ENCODE peak calls at places on chromosomes 1 and 21, in four cellular contexts. J is H1, N is K562, S is GM12878. W is an unnamed sample.

GRCh38 chr1:202249846-202250245 is 56.2 kb downstream of the LGR6 start:
- DNase-seq in S (no peak), N (no peak), J (no peak), W (no peak)

GRCh38 chr1:47175227-47175934 is 14.5 kb downstream of the PDZK1IP1 start:
- DNase-seq in S (no peak), J (no peak), N (peak), W (peak)

GRCh38 chr1:115506523-115507255 is 135.1 kb upstream of the VANGL1 start:
- DNase-seq in N (no peak), S (no peak), J (no peak), W (no peak)

GRCh38 chr1:231118704-231119453 is 43.0 kb upstream of the TRIM67 start:
- DNase-seq in S (no peak), J (no peak), N (no peak), W (no peak)

GRCh38 chr1:211370669-211371068 is 44.0 kb downstream of the TRAF5 start:
- DNase-seq in J (no peak), N (no peak), S (no peak), W (no peak)

GRCh38 chr1:52002038-52002917 is 11.8 kb upstream of the RAB3B start:
- DNase-seq in J (no peak), N (peak), S (peak), W (peak)

GRCh38 chr1:116428600-116428999 is 55.6 kb downstream of the ATP1A1 start:
- DNase-seq in N (no peak), J (no peak), S (no peak), W (no peak)

GRCh38 chr1:150778409-150778808 is 12.8 kb upstream of the CTSS start:
- DNase-seq in J (no peak), S (no peak), N (no peak), W (no peak)

GRCh38 chr1:156053770-156054499 is at the start of gene UBQLN4:
- DNase-seq in S (no peak), J (no peak), N (peak), W (peak)

GRCh38 chr1:47031059-47031458 is 7.6 kb downstream of the CYP4X1 start:
- DNase-seq in J (no peak), S (no peak), N (no peak), W (no peak)

GRCh38 chr1:226542623-226543103 is 5.9 kb upstream of the STUM start:
- DNase-seq in N (no peak), S (no peak), J (no peak), W (peak)

GRCh38 chr1:201216395-201217085 is 25.9 kb downstream of the IGFN1 start:
- DNase-seq in J (no peak), N (no peak), S (no peak), W (no peak)

GRCh38 chr21:35764586-35764985 is 295.7 kb downstream of the SETD4 start:
- DNase-seq in N (no peak), S (no peak), J (no peak), W (no peak)

GRCh38 chr1:204480515-204480914 is 14.1 kb downstream of the PIK3C2B start:
- DNase-seq in S (no peak), J (no peak), N (no peak), W (no peak)

GRCh38 chr1:50332941-50333594 is 90.2 kb downstream of the DMRTA2 start:
- DNase-seq in S (no peak), N (peak), J (peak), W (peak)

GRCh38 chr1:234780531-234781162 is 170.7 kb upstream of the IRF2BP2 start:
- DNase-seq in N (peak), S (no peak), J (no peak), W (no peak)

GRCh38 chr1:197268012-197268411 is at the start of gene CRB1:
- DNase-seq in J (no peak), N (no peak), S (no peak), W (no peak)

GRCh38 chr1:89904219-89904980 is 83.6 kb downstream of the LRRC8D start:
- DNase-seq in N (no peak), J (no peak), S (no peak), W (no peak)

GRCh38 chr1:228902781-228903572 is 167.7 kb downstream of the RHOU start:
- DNase-seq in S (no peak), J (no peak), N (no peak), W (peak)

GRCh38 chr1:154730986-154731489 is 123.1 kb upstream of the ADAR start:
- DNase-seq in N (no peak), S (no peak), J (no peak), W (no peak)

GRCh38 chr1:56908619-56909340 is 54.2 kb downstream of the C8A start:
- DNase-seq in J (no peak), N (no peak), S (no peak), W (peak)

GRCh38 chr1:7826363-7826762 is 26.5 kb downstream of the UTS2 start:
- DNase-seq in S (no peak), N (peak), J (no peak), W (no peak)

GRCh38 chr1:54289061-54289938 is 89.3 kb downstream of the MRPL37 start:
- DNase-seq in S (no peak), J (no peak), N (no peak), W (no peak)

GRCh38 chr1:54289939-54290233 is 89.9 kb downstream of the MRPL37 start:
- DNase-seq in S (no peak), N (no peak), J (no peak), W (no peak)

GRCh38 chr1:54291276-54292014 is 91.5 kb downstream of the MRPL37 start:
- DNase-seq in N (no peak), J (no peak), S (no peak), W (no peak)

GRCh38 chr1:54292015-54292739 is 92.2 kb downstream of the MRPL37 start:
- DNase-seq in N (no peak), S (no peak), J (no peak), W (no peak)

DNA sequence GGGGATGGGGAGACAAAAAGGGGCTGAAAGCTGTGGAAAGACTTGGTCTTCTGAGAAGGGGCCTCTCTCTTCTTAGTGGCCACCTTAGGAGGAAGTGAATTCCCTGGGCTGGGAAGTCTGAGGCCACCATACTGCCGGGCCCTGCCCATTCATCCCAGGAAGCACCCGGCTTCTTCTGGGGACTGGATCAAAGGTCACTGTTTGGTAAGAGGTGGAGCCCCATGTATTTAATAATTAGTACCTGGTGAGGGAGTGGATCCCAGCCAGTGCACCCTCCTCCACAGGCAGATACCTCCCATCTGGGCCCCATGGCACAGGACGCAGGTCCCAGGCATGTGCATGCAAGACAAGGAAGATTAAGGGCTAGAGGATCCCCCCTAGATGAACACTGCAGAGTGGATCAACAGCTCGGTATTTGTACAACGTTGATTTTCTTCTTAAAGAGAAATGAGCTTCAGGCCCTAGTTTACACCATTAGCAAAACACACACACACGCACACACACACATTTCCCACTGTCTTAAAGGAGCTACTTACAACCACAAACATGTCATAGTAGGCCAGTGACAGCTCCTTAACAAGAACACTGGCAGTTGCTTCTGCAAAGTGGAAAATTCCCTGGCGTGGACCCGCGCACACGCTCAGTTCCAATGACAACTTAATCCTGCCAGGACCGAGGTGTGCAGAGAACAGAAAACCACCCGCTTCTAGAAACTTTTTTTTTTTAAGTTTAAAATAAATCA is 90.6 kb downstream of the MRPL37 start:
- DNase-seq in J (no peak), N (no peak), S (no peak), W (peak)
- TF ChIP-seq YY1 in J (no peak), N (no peak), S (no peak), W (no peak)

GRCh38 chr1:161226759-161227158 is 899 bp downstream of the TOMM40L start:
- DNase-seq in J (no peak), N (peak), S (no peak), W (no peak)

GRCh38 chr1:161227196-161227871 is 1.5 kb downstream of the TOMM40L start:
- DNase-seq in J (no peak), N (peak), S (peak), W (peak)

GRCh38 chr1:161225534-161226319 is at the start of gene TOMM40L:
- DNase-seq in J (peak), N (peak), S (peak), W (peak)

GRCh38 chr1:161225178-161225533 is 704 bp upstream of the TOMM40L start:
- DNase-seq in S (no peak), J (no peak), N (no peak), W (peak)

DNA sequence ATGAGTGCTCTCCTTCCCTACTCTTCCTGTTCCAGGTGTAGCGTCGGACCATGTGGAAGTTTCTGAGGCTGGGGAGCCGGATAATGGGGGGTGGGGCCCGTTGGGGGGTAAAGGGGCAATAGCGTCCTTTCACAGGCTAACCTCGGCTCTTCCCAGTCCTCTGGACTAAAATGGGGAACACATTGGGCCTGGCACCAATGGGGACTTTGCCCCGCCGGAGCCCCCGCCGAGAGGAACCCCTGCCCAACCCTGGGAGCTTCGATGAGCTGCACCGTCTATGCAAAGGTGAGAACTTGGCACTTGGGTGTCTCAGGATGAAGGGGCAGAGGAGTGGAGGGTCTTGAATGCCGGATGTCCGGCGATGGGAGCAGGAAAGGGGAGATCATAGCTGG is 456 bp downstream of the TOMM40L start:
- DNase-seq in N (no peak), J (no peak), S (no peak), W (no peak)
- TF ChIP-seq KDM1A in N (no peak), J (no peak), S (no peak), W (no peak)

GRCh38 chr1:33725037-33725436 is 138.8 kb upstream of the HMGB4 start:
- DNase-seq in N (no peak), J (no peak), S (no peak), W (no peak)
- TF ChIP-seq YY1 in N (no peak), J (no peak), S (no peak), W (no peak)

GRCh38 chr1:6000444-6001288 is 8.4 kb upstream of the NPHP4 start:
- DNase-seq in J (no peak), N (no peak), S (no peak), W (no peak)
- TF ChIP-seq KDM1A in J (no peak), N (no peak), S (no peak), W (no peak)

GRCh38 chr21:44684483-44684882 is 2.5 kb upstream of the KRTAP12-1 start:
- DNase-seq in J (no peak), N (no peak), S (no peak), W (no peak)

GRCh38 chr21:44684077-44684476 is 2.1 kb upstream of the KRTAP12-1 start:
- DNase-seq in N (no peak), J (no peak), S (no peak), W (no peak)

GRCh38 chr21:44686000-44686781 is 4.2 kb upstream of the KRTAP12-1 start:
- DNase-seq in J (no peak), N (no peak), S (no peak), W (no peak)

GRCh38 chr21:44686843-44687561 is 5.0 kb upstream of the KRTAP12-1 start:
- DNase-seq in J (no peak), S (no peak), N (no peak), W (no peak)

DNA sequence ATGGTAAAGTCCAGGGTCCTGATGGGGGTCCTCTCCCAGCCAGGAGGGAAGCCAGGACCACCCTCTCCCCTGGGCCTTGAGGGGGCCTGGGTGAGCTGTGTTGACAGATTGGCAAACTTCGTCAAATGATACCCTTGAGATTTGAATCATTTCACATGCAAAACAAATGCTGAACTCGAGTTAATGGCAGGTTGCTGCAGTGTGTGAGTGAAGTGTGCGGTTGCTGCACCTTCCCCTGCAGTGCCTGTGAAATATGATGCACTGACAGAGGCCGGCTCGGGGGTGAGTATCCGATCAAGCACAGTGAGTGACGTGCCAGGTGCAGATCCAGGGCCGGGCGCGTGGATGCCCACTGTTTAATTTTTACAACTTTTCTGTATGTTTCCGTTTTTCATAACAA is 5.7 kb upstream of the KRTAP12-1 start:
- DNase-seq in J (no peak), S (no peak), N (no peak), W (no peak)
- TF ChIP-seq YY1 in J (no peak), S (no peak), N (no peak), W (no peak)

DNA sequence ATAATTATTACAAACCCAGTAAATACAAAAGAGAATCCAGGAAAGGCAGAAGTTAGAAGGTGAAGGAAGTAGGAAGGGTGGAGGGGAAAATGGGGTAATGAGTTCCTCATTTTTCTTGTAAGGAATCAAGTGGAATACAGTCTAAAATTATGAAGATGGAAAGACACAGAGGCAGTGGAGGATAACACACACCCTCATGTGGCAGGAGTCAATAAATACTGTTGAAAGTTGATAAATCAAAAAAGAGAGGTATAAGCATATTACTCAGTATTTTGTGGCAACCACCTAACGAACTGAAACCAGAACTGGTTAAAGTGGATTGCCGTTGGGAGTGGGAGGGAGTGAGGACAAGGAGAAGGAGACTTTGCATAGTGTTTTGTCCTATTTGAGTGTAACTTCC is 78.6 kb upstream of the SLC44A3 start:
- DNase-seq in J (no peak), S (no peak), N (no peak), W (no peak)
- TF ChIP-seq KDM1A in J (no peak), S (no peak), N (no peak), W (no peak)

DNA sequence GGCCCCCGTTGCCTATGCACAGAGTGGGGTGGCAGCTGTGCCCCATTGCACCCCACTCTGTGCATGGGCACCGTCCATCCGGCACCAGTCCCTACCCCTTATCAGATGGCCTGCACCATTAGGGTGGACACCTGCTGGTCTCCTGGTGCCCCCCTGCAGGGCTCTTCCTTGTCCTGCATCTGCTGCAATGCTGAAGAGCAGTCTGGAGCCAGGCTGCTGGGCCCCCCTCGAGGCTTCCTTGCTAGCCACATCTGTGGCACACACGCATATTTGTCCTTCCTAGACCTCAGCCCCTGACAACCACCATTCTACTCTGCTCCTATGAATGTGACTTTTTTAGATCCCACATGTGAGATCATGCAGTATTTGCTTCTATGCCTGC is 56.4 kb downstream of the COL18A1 start:
- DNase-seq in S (no peak), N (no peak), J (no peak), W (no peak)
- TF ChIP-seq YY1 in S (no peak), N (no peak), J (no peak), W (no peak)

DNA sequence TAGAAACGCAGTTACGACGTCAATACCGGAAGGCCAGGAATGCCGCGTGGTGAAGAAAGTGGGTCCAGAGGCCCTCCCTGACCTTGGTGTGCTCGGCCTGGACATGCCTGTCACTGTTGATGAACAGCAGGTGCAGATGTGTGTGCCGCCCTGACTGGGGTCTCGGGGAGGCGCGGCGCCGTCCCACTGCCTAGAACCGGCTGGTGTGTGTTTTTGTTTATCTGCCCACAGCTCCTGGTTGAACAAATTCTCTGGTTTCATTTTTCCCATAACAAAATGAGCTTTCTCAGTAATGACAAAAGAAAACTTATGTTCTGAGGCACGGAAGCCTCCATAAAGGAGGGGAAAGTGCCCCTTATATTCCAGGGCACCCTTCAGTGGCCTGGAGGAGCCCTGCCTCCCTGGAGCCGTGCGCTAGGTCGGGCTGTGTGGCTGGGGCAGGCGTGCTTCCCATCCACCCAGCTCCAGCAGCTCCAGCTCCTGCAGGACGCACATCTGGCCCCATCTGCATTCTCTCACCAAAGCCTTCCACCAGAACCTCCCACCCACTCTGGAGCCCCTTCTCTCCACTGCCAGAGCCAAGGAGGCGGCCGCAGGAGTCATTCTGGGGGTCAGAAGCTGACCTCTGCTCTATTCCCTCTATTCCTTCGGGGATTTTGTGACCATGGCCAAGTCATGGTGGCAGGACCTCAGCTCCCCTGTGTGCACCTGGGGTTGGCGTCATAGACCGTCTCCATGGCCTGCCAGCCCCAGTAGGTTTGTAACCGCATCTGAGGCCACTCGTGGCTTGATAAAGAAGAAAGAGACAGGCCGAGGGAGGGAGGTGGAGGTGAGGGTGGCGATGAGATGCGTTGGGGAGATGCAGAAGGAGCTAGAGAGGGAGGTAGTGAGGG is 20.1 kb upstream of the COL18A1 start:
- DNase-seq in J (no peak), S (no peak), N (no peak), W (no peak)
- TF ChIP-seq KDM1A in J (no peak), S (no peak), N (no peak), W (no peak)

DNA sequence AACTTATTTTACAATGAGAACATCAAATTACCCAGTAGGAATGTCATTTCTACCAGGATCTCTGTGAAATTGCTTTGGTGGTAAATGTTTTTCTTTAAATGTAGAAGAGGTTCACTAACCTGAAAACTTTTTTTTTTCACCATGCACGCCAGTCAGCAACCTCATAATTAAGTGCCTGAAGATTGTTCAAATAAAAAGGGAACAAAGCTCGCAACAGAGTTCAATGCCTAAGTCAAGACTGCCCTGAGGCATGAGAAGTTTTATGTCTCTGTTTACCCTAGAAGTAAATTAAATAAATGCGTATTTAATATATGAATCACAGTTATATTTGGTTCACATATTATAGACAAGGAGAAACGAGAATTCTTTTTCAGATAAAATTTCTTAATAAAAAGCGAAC is 13.8 kb upstream of the SYDE2 start:
- DNase-seq in S (no peak), N (no peak), J (no peak), W (no peak)
- TF ChIP-seq YY1 in S (no peak), N (no peak), J (no peak), W (no peak)

W was measured in HepG2.